ENCODE peak calls at places on chromosomes 1 and 21, in six cellular contexts. V is mesenchymal stem cell, Y is mesendoderm, S is neuronal stem cell, L is H9, Z is H1. A is an unnamed sample.

GRCh38 chr1:47582891-47583608 is 145.2 kb downstream of the FOXD2 start:
- DNase-seq in V (no peak), Y (no peak), S (no peak), L (peak), Z (peak), A (no peak)

GRCh38 chr1:45348609-45348965 is 8.3 kb upstream of the MUTYH start:
- DNase-seq in V (peak), Y (no peak), S (no peak), L (no peak), Z (no peak), A (no peak)

GRCh38 chr21:31366825-31367224 is 22.8 kb upstream of the TIAM1 start:
- DNase-seq in V (peak), Y (peak), S (no peak), L (no peak), Z (no peak), A (peak)

GRCh38 chr1:205447457-205448415 is 8.1 kb downstream of the BLACAT1 start:
- DNase-seq in V (no peak), Y (peak), S (no peak), L (peak), Z (peak), A (no peak)

GRCh38 chr1:8095584-8095983 is 69.5 kb upstream of the ERRFI1 start:
- DNase-seq in V (peak), Y (no peak), S (no peak), L (no peak), Z (no peak), A (no peak)

GRCh38 chr1:54980046-54980527 is 341 bp upstream of the TMEM61 start:
- DNase-seq in V (no peak), Y (no peak), S (no peak), L (no peak), Z (no peak), A (no peak)

GRCh38 chr21:45551316-45551715 is 9.1 kb upstream of the SLC19A1 start:
- DNase-seq in V (peak), Y (no peak), S (no peak), L (no peak), Z (no peak), A (peak)

GRCh38 chr1:8871965-8872399 is 6.5 kb downstream of the ENO1 start:
- DNase-seq in V (peak), Y (no peak), S (no peak), L (no peak), Z (no peak), A (peak)

GRCh38 chr1:61434276-61434675 is 290.7 kb downstream of the TM2D1 start:
- DNase-seq in V (no peak), Y (no peak), S (no peak), L (no peak), Z (no peak), A (peak)

GRCh38 chr1:31095298-31095981 is 29.9 kb upstream of the PUM1 start:
- DNase-seq in V (peak), Y (no peak), S (no peak), L (no peak), Z (no peak), A (peak)

GRCh38 chr1:43776043-43776761 is 68.9 kb downstream of the ST3GAL3 start:
- DNase-seq in V (peak), Y (no peak), S (no peak), L (no peak), Z (no peak), A (peak)

GRCh38 chr1:234702342-234703000 is 92.5 kb upstream of the IRF2BP2 start:
- DNase-seq in V (no peak), Y (no peak), S (no peak), L (no peak), Z (no peak), A (no peak)

GRCh38 chr1:15346356-15347030 is 63.2 kb upstream of the EFHD2 start:
- DNase-seq in V (no peak), Y (no peak), S (no peak), L (no peak), Z (no peak), A (no peak)

GRCh38 chr1:5998051-5998905 is 6.1 kb upstream of the NPHP4 start:
- DNase-seq in V (no peak), Y (no peak), S (no peak), L (no peak), Z (no peak), A (no peak)

GRCh38 chr1:227923353-227924167 is 24.2 kb downstream of the WNT9A start:
- DNase-seq in V (no peak), Y (no peak), S (no peak), L (no peak), Z (no peak), A (no peak)

GRCh38 chr1:93702828-93703183 is 21.2 kb upstream of the BCAR3 start:
- DNase-seq in V (no peak), Y (no peak), S (no peak), L (no peak), Z (no peak), A (no peak)

GRCh38 chr1:93702102-93702827 is 20.6 kb upstream of the BCAR3 start:
- DNase-seq in V (no peak), Y (no peak), S (no peak), L (peak), Z (no peak), A (no peak)

GRCh38 chr1:93699676-93700168 is 18.1 kb upstream of the BCAR3 start:
- DNase-seq in V (no peak), Y (no peak), S (no peak), L (no peak), Z (no peak), A (no peak)

GRCh38 chr1:93701619-93702018 is 20.0 kb upstream of the BCAR3 start:
- DNase-seq in V (peak), Y (peak), S (no peak), L (peak), Z (no peak), A (peak)

DNA sequence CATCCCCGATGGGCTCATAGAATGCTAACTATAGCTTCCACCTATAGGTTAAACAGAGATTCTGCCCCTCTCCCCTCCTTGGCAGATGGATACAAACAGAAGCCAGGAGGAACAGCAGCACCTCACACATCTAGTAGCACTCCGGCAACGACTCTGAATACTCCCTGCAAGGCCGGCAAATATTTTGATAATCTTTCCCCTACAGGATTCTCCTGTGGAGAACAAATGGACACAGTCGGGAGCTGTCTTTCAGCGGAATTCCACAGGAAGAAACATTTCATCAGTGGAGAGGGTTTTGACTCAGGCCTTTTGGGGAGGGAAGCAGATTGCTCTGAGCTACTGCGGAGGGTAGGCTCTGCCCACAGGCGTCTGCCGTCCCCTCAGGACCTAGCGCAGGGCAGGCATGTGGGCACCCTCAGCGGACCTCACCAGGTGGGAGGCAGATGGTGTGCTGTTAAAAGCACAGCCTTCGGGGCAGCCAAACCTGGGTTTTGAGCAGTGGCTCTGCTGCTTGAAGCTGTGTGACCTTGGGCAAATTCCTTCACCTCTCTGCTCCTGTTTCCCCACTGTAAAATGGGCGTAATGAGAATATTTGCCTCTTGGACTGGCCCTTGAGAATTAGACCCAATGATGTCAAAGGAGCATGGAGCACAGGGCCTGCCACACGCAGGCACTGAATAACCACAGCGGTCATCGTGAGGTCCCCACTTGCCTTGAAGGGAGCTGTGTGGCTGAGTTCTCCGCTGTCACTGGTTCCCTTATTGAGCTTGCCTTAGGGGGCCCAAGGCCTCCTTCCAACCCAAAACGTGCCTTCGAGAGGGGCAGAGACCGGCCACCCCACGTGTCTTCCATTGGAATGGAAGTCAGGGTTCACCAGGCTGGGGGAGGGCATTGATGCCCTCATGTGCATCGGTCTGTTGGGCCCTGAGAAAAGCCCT is 19.2 kb upstream of the BCAR3 start:
- DNase-seq in V (no peak), Y (peak), S (no peak), L (no peak), Z (no peak), A (no peak)
- H2BK15ac ChIP-seq in V (no peak), Y (no peak), S (no peak), L (no peak), Z (no peak), A (peak)

GRCh38 chr1:42210421-42211133 is 46.0 kb upstream of the GUCA2A start:
- DNase-seq in V (no peak), Y (no peak), S (no peak), L (no peak), Z (no peak), A (peak)
- H2BK15ac ChIP-seq in V (no peak), Y (no peak), S (no peak), L (no peak), Z (no peak), A (no peak)

DNA sequence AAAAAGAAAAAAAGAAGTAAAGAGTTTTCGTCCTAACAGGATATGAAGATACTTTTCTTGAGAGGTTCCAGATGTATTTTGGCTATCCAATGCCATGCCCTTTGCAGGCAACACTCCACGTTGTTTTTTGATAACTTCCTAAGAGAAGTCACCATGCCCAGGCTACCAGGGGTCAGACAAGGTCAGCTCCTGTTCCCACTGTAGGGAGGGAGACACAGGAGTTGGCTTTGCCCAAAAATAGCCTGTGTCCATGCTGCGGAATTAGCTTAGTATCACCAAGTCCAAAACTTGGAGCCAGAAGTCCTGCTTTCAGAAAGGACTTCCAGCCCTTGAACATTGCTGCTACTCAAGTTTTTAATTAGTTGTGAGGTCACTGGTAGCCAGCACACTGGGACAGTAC is 62.1 kb upstream of the NRIP1 start:
- DNase-seq in V (no peak), Y (no peak), S (no peak), L (no peak), Z (no peak), A (no peak)
- H2BK15ac ChIP-seq in V (no peak), Y (no peak), S (no peak), L (no peak), Z (no peak), A (no peak)

GRCh38 chr1:10474613-10475507 is at the start of gene PEX14:
- DNase-seq in V (peak), Y (peak), S (peak), L (peak), Z (peak), A (peak)
- H2BK15ac ChIP-seq in V (peak), Y (no peak), S (peak), L (no peak), Z (no peak), A (no peak)

GRCh38 chr1:4675454-4676186 is 21.2 kb downstream of the AJAP1 start:
- DNase-seq in V (no peak), Y (no peak), S (no peak), L (no peak), Z (no peak), A (no peak)
- H2BK15ac ChIP-seq in V (no peak), Y (no peak), S (no peak), L (no peak), Z (no peak), A (no peak)

GRCh38 chr1:3939242-3940080 is 39.4 kb upstream of the C1orf174 start:
- DNase-seq in V (no peak), Y (no peak), S (no peak), L (no peak), Z (no peak), A (no peak)

GRCh38 chr1:3940911-3941310 is 40.8 kb upstream of the C1orf174 start:
- DNase-seq in V (no peak), Y (no peak), S (no peak), L (no peak), Z (no peak), A (no peak)

GRCh38 chr1:3942416-3943122 is 42.5 kb upstream of the C1orf174 start:
- DNase-seq in V (no peak), Y (no peak), S (no peak), L (no peak), Z (no peak), A (no peak)

GRCh38 chr1:3943123-3943431 is 43.0 kb upstream of the C1orf174 start:
- DNase-seq in V (no peak), Y (no peak), S (no peak), L (no peak), Z (no peak), A (no peak)

GRCh38 chr1:3940081-3940755 is 40.1 kb upstream of the C1orf174 start:
- DNase-seq in V (no peak), Y (no peak), S (no peak), L (no peak), Z (no peak), A (no peak)
- H2BK15ac ChIP-seq in V (no peak), Y (no peak), S (no peak), L (no peak), Z (no peak), A (no peak)

GRCh38 chr1:243397613-243398321 is 141.9 kb downstream of the SDCCAG8 start:
- DNase-seq in V (no peak), Y (no peak), S (no peak), L (no peak), Z (no peak), A (no peak)

GRCh38 chr1:243396876-243397275 is 141.0 kb downstream of the SDCCAG8 start:
- DNase-seq in V (no peak), Y (no peak), S (no peak), L (no peak), Z (no peak), A (no peak)

GRCh38 chr1:243399561-243400155 is 143.8 kb downstream of the SDCCAG8 start:
- DNase-seq in V (no peak), Y (no peak), S (no peak), L (no peak), Z (no peak), A (no peak)

GRCh38 chr1:243394610-243395490 is 139.0 kb downstream of the SDCCAG8 start:
- DNase-seq in V (no peak), Y (no peak), S (no peak), L (no peak), Z (no peak), A (no peak)

DNA sequence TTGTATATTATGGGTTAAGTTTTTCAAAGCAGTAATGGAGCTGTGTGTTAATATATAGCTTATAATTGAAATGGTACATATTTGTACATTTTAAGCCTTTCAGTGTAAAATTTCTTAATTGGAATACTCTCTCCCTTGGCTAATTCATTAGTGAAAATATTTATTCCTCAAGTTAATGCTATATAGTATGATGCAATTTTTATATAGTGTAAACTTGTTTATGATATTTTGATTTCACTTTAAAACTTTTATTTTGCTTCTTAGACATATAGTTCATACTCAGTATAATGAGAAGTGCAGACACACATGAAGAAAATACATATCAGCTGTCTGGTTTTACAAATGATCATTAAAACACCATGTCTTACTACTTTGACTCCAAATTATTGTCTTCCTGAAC is 140.6 kb downstream of the SDCCAG8 start:
- DNase-seq in V (no peak), Y (no peak), S (no peak), L (no peak), Z (no peak), A (no peak)
- H2BK15ac ChIP-seq in V (no peak), Y (no peak), S (no peak), L (no peak), Z (no peak), A (no peak)

A was measured in IMR-90.